ENCODE peak calls at places on chromosomes 6 and 20, in four cellular contexts. P, R, U and C are unnamed samples.

GRCh38 chr20:4112490-4113420 is 97.4 kb upstream of the RNF24 start:
- DNase-seq in P (peak; percentile 57), R (peak; percentile 48), U (no peak), C (no peak)

GRCh38 chr20:9179193-9179802 is 110.4 kb downstream of the PLCB4 start:
- DNase-seq in P (no peak), R (peak; percentile 53), U (peak; percentile 24), C (no peak)

GRCh38 chr6:4610256-4610655 is 165.9 kb upstream of the CDYL start:
- DNase-seq in P (no peak), R (peak; percentile 45), U (peak; percentile 74), C (no peak)

GRCh38 chr6:44053760-44054556 is 73.3 kb downstream of the MRPL14 start:
- DNase-seq in P (no peak), R (peak; percentile 88), U (peak; percentile 66), C (no peak)

GRCh38 chr6:163965426-163966348 is 551.2 kb downstream of the QKI start:
- DNase-seq in P (no peak), R (no peak), U (no peak), C (no peak)

GRCh38 chr20:61442718-61443117 is 190.7 kb downstream of the CDH4 start:
- DNase-seq in P (no peak), R (no peak), U (no peak), C (no peak)

GRCh38 chr6:137867685-137868509 is 838 bp downstream of the TNFAIP3 start:
- DNase-seq in P (peak; percentile 53), R (peak; percentile 38), U (no peak), C (peak; percentile 84)

GRCh38 chr6:110786271-110786670 is 29.0 kb downstream of the CDK19 start:
- DNase-seq in P (no peak), R (no peak), U (no peak), C (no peak)

GRCh38 chr20:44594730-44595129 is 12.4 kb downstream of the PKIG start:
- DNase-seq in P (no peak), R (peak; percentile 81), U (peak; percentile 83), C (no peak)

GRCh38 chr6:108435391-108435790 is 125.3 kb upstream of the FOXO3 start:
- DNase-seq in P (no peak), R (no peak), U (no peak), C (no peak)

GRCh38 chr6:107800564-107801164 is 23.4 kb downstream of the SCML4 start:
- DNase-seq in P (no peak), R (peak; percentile 30), U (no peak), C (no peak)

GRCh38 chr6:88047510-88048150 is at the start of gene SPACA1:
- DNase-seq in P (peak; percentile 39), R (no peak), U (no peak), C (peak; percentile 73)

GRCh38 chr20:460707-461106 is 1.6 kb downstream of the TBC1D20 start:
- DNase-seq in P (no peak), R (peak; percentile 28), U (no peak), C (no peak)

GRCh38 chr6:3439961-3440360 is 16.9 kb downstream of the SLC22A23 start:
- DNase-seq in P (no peak), R (no peak), U (no peak), C (no peak)

GRCh38 chr6:33620584-33621395 is at the start of gene ITPR3:
- DNase-seq in P (peak; percentile 74), R (peak; percentile 80), U (no peak), C (peak; percentile 86)

GRCh38 chr6:79756496-79756895 is 125.4 kb downstream of the SH3BGRL2 start:
- DNase-seq in P (no peak), R (no peak), U (no peak), C (no peak)

GRCh38 chr6:135537782-135538301 is 40.3 kb upstream of the AHI1 start:
- DNase-seq in P (no peak), R (peak; percentile 92), U (peak; percentile 84), C (no peak)

GRCh38 chr6:2749972-2750600 is 636 bp downstream of the MYLK4 start:
- DNase-seq in P (no peak), R (peak; percentile 67), U (peak; percentile 51), C (no peak)

GRCh38 chr6:151004415-151005024 is 139.0 kb downstream of the MTHFD1L start:
- DNase-seq in P (no peak), R (peak; percentile 91), U (peak; percentile 86), C (no peak)

GRCh38 chr6:20198156-20198555 is 14.1 kb downstream of the MBOAT1 start:
- DNase-seq in P (no peak), R (no peak), U (no peak), C (no peak)

GRCh38 chr6:107666084-107666981 is 157.8 kb downstream of the SCML4 start:
- DNase-seq in P (no peak), R (no peak), U (peak; percentile 72), C (no peak)

GRCh38 chr20:64105846-64106434 is 1.4 kb downstream of the NPBWR2 start:
- DNase-seq in P (peak; percentile 39), R (no peak), U (no peak), C (no peak)

GRCh38 chr6:28794175-28795002 is 129.4 kb downstream of the TRIM27 start:
- DNase-seq in P (no peak), R (peak; percentile 77), U (peak; percentile 52), C (no peak)

GRCh38 chr20:31913431-31914157 is 38.3 kb downstream of the PDRG1 start:
- DNase-seq in P (no peak), R (no peak), U (no peak), C (no peak)

GRCh38 chr20:14406495-14406894 is 69.1 kb upstream of the FLRT3 start:
- DNase-seq in P (no peak), R (peak; percentile 56), U (peak; percentile 50), C (no peak)

GRCh38 chr6:52511163-52511562 is 65.7 kb downstream of the TRAM2 start:
- DNase-seq in P (no peak), R (no peak), U (no peak), C (no peak)

GRCh38 chr6:130708338-130708737 is 118.9 kb upstream of the SMLR1 start:
- DNase-seq in P (no peak), R (peak; percentile 36), U (no peak), C (no peak)

GRCh38 chr6:83461438-83461837 is 30.6 kb upstream of the ME1 start:
- DNase-seq in P (no peak), R (peak; percentile 46), U (no peak), C (no peak)

GRCh38 chr20:25087186-25087929 is 5.4 kb upstream of the VSX1 start:
- DNase-seq in P (no peak), R (no peak), U (no peak), C (no peak)

GRCh38 chr6:121614115-121614514 is 178.7 kb downstream of the GJA1 start:
- DNase-seq in P (no peak), R (no peak), U (peak; percentile 22), C (no peak)

GRCh38 chr20:19572031-19572430 is 186.0 kb upstream of the RIN2 start:
- DNase-seq in P (no peak), R (no peak), U (no peak), C (no peak)

GRCh38 chr20:25750765-25751696 is 54.4 kb upstream of the ZNF337 start:
- DNase-seq in P (peak; percentile 57), R (peak; percentile 52), U (peak; percentile 7), C (peak; percentile 83)

GRCh38 chr6:56017198-56017597 is 141.8 kb upstream of the BMP5 start:
- DNase-seq in P (no peak), R (no peak), U (no peak), C (no peak)

GRCh38 chr6:17178754-17179153 is 76.9 kb downstream of the STMND1 start:
- DNase-seq in P (no peak), R (no peak), U (no peak), C (no peak)

GRCh38 chr20:17748279-17748678 is 48.5 kb downstream of the BANF2 start:
- DNase-seq in P (no peak), R (no peak), U (no peak), C (no peak)

GRCh38 chr20:62922451-62922921 is 3.8 kb downstream of the DIDO1 start:
- DNase-seq in P (peak; percentile 32), R (no peak), U (no peak), C (no peak)

GRCh38 chr6:94052754-94053153 is 633.4 kb upstream of the EPHA7 start:
- DNase-seq in P (no peak), R (no peak), U (peak; percentile 48), C (no peak)